ENCODE peak calls at places on chromosome 15, in six cellular contexts. Q, G, A, D, K and T are unnamed samples.

GRCh38 chr15:55527150-55527549 is 19.1 kb upstream of the DNAAF4 start:
- DNase-seq in A (no peak), G (no peak), Q (no peak), K (no peak), D (no peak), T (no peak)

GRCh38 chr15:100553468-100553867 is 24.7 kb upstream of the CERS3 start:
- DNase-seq in D (no peak), A (no peak), G (no peak), K (no peak), Q (no peak), T (no peak)

GRCh38 chr15:84398763-84399701 is 163.5 kb downstream of the GOLGA6L4 start:
- DNase-seq in Q (no peak), K (no peak), D (no peak), G (no peak), A (no peak), T (no peak)

GRCh38 chr15:73586006-73586654 is 47.1 kb downstream of the NPTN start:
- DNase-seq in K (no peak), A (no peak), G (no peak), Q (no peak), D (no peak), T (no peak)

GRCh38 chr15:91936182-91936775 is 82.8 kb downstream of the SLCO3A1 start:
- DNase-seq in Q (no peak), A (no peak), G (no peak), K (no peak), D (no peak), T (no peak)

GRCh38 chr15:89078831-89079810 is 9.1 kb upstream of the ABHD2 start:
- DNase-seq in A (no peak), D (no peak), K (no peak), G (no peak), Q (no peak), T (no peak)

GRCh38 chr15:84736375-84736774 is 12.0 kb upstream of the ZNF592 start:
- DNase-seq in A (no peak), G (no peak), K (no peak), D (no peak), Q (no peak), T (no peak)

GRCh38 chr15:74036271-74037170 is 42.0 kb downstream of the PML start:
- DNase-seq in Q (peak), G (no peak), K (peak), A (peak), D (peak), T (no peak)

GRCh38 chr15:91465696-91466095 is 365.6 kb downstream of the SV2B start:
- DNase-seq in G (no peak), K (no peak), D (no peak), Q (no peak), A (no peak), T (no peak)

GRCh38 chr15:58748787-58749531 is 548 bp downstream of the ADAM10 start:
- DNase-seq in G (no peak), Q (peak), A (peak), D (peak), K (peak), T (peak)

GRCh38 chr15:60758961-60759729 is 280.2 kb upstream of the ICE2 start:
- DNase-seq in K (no peak), D (no peak), A (no peak), G (peak), Q (no peak), T (no peak)

GRCh38 chr15:33098082-33099058 is 96.1 kb downstream of the FMN1 start:
- DNase-seq in A (no peak), G (peak), Q (no peak), D (no peak), K (no peak), T (no peak)

GRCh38 chr15:34606545-34606944 is 23.1 kb upstream of the GOLGA8B start:
- DNase-seq in G (no peak), K (no peak), D (no peak), A (no peak), Q (no peak), T (no peak)

GRCh38 chr15:33007295-33007855 is 187.1 kb downstream of the FMN1 start:
- DNase-seq in G (no peak), Q (no peak), A (no peak), K (no peak), D (no peak), T (no peak)

GRCh38 chr15:39132071-39132470 is 448.8 kb upstream of the THBS1 start:
- DNase-seq in G (no peak), A (no peak), D (no peak), Q (no peak), K (no peak), T (no peak)

GRCh38 chr15:78084359-78084750 is 6.8 kb upstream of the TBC1D2B start:
- DNase-seq in A (no peak), Q (no peak), G (no peak), K (no peak), D (no peak), T (no peak)

GRCh38 chr15:93261845-93262244 is 172.8 kb upstream of the RGMA start:
- DNase-seq in A (no peak), G (no peak), D (no peak), Q (no peak), K (no peak), T (no peak)

GRCh38 chr15:52645916-52646315 is 33.3 kb downstream of the ATOSA start:
- DNase-seq in D (no peak), A (no peak), K (no peak), Q (no peak), G (no peak), T (no peak)

GRCh38 chr15:99423186-99424130 is 142.3 kb upstream of the MEF2A start:
- DNase-seq in Q (no peak), A (no peak), K (peak), D (no peak), G (no peak), T (no peak)

GRCh38 chr15:95439812-95440380 is 890.6 kb upstream of the NR2F2 start:
- DNase-seq in Q (no peak), G (no peak), D (no peak), K (no peak), A (no peak), T (no peak)

GRCh38 chr15:51312132-51312531 is 26.3 kb downstream of the CYP19A1 start:
- DNase-seq in G (no peak), D (no peak), K (no peak), A (no peak), Q (no peak), T (no peak)

GRCh38 chr15:38144921-38145320 is 107.7 kb upstream of the SPRED1 start:
- DNase-seq in Q (no peak), G (no peak), K (no peak), A (no peak), D (no peak), T (no peak)

GRCh38 chr15:74723754-74724334 is 1.5 kb downstream of the CYP1A1 start:
- DNase-seq in G (no peak), A (no peak), D (peak), Q (no peak), K (no peak), T (no peak)

GRCh38 chr15:40439461-40440299 is 1.1 kb upstream of the BAHD1 start:
- DNase-seq in K (peak), G (no peak), A (no peak), D (peak), Q (peak), T (peak)

GRCh38 chr15:33710746-33711145 is 257.6 kb upstream of the CHRM5 start:
- DNase-seq in G (no peak), A (no peak), D (no peak), K (no peak), Q (no peak), T (no peak)

GRCh38 chr15:39388118-39388517 is 192.8 kb upstream of the THBS1 start:
- DNase-seq in K (no peak), G (no peak), Q (no peak), A (no peak), D (no peak), T (no peak)

GRCh38 chr15:25391971-25392733 is 46.7 kb downstream of the UBE3A start:
- DNase-seq in Q (no peak), A (no peak), K (no peak), G (peak), D (no peak), T (no peak)

GRCh38 chr15:80530737-80531365 is 126.7 kb downstream of the ARNT2 start:
- DNase-seq in A (no peak), G (no peak), D (no peak), Q (no peak), K (no peak), T (no peak)

GRCh38 chr15:78322243-78322642 is 17.9 kb upstream of the CRABP1 start:
- DNase-seq in D (no peak), K (no peak), A (no peak), Q (no peak), G (no peak), T (no peak)

GRCh38 chr15:25810631-25811077 is 52.5 kb downstream of the ATP10A start:
- DNase-seq in A (no peak), K (no peak), Q (no peak), D (peak), G (no peak), T (no peak)

GRCh38 chr15:27527490-27528067 is 556.6 kb downstream of the GABRG3 start:
- DNase-seq in G (no peak), Q (no peak), K (no peak), D (no peak), A (no peak), T (no peak)

GRCh38 chr15:49506341-49506740 is 83.3 kb downstream of the FGF7 start:
- DNase-seq in K (no peak), D (no peak), A (no peak), G (no peak), Q (no peak), T (no peak)

GRCh38 chr15:61831505-61831921 is 228.7 kb downstream of the VPS13C start:
- DNase-seq in A (no peak), G (no peak), Q (no peak), D (no peak), K (no peak), T (no peak)

GRCh38 chr15:62648954-62649353 is 393.6 kb upstream of the TPM1 start:
- DNase-seq in D (no peak), G (no peak), A (no peak), K (no peak), Q (peak), T (no peak)

GRCh38 chr15:33675246-33675645 is 293.1 kb upstream of the CHRM5 start:
- DNase-seq in K (no peak), G (no peak), A (no peak), D (no peak), Q (no peak), T (no peak)

GRCh38 chr15:70196314-70197291 is 98.9 kb upstream of the TLE3 start:
- DNase-seq in D (peak), A (no peak), Q (no peak), K (no peak), G (peak), T (peak)

GRCh38 chr15:51382787-51383186 is 41.3 kb downstream of the GLDN start:
- DNase-seq in K (no peak), G (no peak), Q (no peak), A (no peak), D (peak), T (no peak)

GRCh38 chr15:43749690-43750345 is 3.6 kb downstream of the PDIA3 start:
- DNase-seq in G (no peak), D (no peak), A (no peak), Q (no peak), K (no peak), T (no peak)

DNA sequence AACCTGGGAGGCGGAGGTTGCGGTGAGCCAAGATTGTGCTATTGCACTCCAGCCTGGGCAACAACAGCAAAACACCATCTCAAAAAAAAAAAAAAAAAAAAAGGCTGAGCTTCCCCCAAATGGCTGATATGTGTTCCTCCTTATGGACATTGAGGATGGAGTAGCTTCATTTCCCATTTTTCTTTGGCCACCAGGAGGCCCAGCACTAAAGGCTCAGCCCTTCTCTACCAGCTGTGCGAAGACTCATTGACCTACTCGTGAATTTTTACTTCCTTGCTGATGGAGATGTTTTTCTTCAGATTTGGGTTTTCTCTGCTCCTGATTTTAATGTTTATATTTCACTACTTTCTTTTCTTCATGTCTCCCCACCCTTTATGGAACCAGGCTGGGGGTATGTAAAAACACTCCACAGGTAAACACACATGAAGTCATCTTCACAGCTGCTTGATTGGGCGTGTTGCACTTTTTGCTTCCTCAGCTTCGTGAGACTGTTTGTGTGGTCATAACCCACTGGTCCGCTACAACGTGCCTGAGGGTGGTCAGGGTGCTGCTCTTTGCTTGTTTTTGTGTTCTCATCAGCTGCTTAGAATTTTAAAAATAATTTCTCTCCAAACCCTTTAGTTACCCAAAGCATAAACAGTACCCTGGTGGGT is 13.5 kb downstream of the SEMA4B start:
- DNase-seq in A (no peak), G (no peak), D (no peak), K (no peak), Q (no peak), T (no peak)
- TF ChIP-seq CTCF in A (peak), G (peak), D (no peak), K (peak), Q (no peak), T (no peak)

DNA sequence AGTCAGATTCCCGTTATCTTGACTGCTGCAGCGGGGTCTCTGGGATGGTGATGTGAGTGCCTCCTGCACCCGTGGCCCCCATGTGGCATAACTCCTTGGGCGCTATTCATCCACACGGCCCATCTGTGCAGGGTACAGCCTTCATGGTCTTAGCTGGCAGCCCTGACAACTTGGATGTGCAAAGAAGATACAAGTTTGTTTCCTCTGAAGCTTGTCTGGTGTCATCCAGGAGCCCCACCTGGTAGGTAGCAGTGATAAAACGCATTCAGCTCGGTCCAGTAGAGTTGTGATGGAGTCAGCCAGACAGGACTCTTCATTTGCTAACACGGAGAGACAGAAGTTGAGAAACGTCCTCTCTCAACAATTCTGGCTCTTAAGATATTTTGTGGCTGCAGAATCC is 53.3 kb downstream of the CORO2B start:
- DNase-seq in Q (no peak), D (no peak), K (no peak), G (no peak), A (no peak), T (no peak)
- TF ChIP-seq CTCF in Q (no peak), D (no peak), K (no peak), G (no peak), A (no peak), T (no peak)

DNA sequence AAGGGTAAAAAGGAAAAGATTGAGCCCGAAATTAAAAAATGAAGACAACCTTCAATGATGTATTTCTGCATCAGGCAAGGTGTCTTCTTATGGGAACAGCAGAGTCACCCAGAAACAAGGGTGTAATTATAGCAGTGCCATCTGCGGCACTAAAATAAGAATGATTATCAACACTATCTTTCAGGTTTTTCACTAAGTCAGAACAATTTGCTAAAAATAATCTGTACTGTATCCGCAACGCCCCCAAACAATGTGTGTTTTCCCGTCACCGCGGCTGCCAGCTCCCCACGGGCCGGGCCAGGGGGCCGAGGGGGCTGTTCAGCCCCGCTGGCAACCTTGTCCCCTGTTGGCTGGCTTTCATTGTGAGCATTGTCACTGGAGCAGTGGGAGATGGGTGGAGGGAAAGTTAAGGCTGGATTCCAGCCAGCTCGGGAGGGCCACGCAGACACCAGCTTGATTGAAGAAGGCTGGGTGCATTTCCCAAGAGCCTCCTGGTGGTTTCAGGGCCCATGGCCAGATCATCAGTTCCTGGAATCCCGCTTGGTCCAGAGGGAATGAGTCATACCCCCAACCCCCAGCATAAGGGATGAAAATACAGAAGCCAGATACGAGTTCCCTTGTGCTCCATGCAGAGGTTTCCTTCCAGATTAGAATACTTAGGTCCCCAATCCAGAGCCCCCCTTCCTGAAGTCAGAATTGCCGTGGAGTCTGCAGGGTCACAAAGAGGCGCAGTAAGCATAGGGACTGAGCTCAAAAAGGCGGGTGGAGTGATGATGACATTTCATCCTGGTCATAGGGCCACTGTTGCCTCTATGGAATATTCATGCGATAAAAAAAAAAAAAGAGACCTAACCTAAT is 90.2 kb upstream of the KLF13 start:
- DNase-seq in A (no peak), G (peak), D (no peak), Q (peak), K (peak), T (no peak)
- TF ChIP-seq CTCF in A (no peak), G (no peak), D (no peak), Q (no peak), K (peak), T (no peak)

GRCh38 chr15:54481819-54482218 is 503.6 kb downstream of the UNC13C start:
- DNase-seq in G (no peak), D (no peak), K (no peak), Q (no peak), A (no peak), T (no peak)
- TF ChIP-seq CTCF in G (no peak), D (no peak), K (no peak), Q (no peak), A (no peak), T (no peak)

GRCh38 chr15:64090527-64090926 is 3.1 kb downstream of the CIAO2A start:
- DNase-seq in K (no peak), G (no peak), D (no peak), Q (peak), A (no peak), T (no peak)

GRCh38 chr15:64089553-64090280 is 3.9 kb downstream of the CIAO2A start:
- DNase-seq in A (no peak), K (no peak), Q (no peak), G (no peak), D (no peak), T (no peak)

GRCh38 chr15:64092864-64093626 is 593 bp downstream of the CIAO2A start:
- DNase-seq in G (no peak), Q (peak), D (peak), A (peak), K (peak), T (peak)

GRCh38 chr15:64093627-64094417 is at the start of gene CIAO2A:
- DNase-seq in A (peak), Q (peak), G (peak), D (peak), K (peak), T (peak)

GRCh38 chr15:64092075-64092820 is 1.4 kb downstream of the CIAO2A start:
- DNase-seq in Q (no peak), G (no peak), A (no peak), D (no peak), K (no peak), T (no peak)
- TF ChIP-seq CTCF in Q (no peak), G (no peak), A (no peak), D (no peak), K (no peak), T (no peak)

GRCh38 chr15:86229966-86230365 is 150.3 kb downstream of the AGBL1 start:
- DNase-seq in Q (no peak), D (no peak), K (no peak), A (no peak), G (no peak), T (no peak)

GRCh38 chr15:86231864-86232801 is 152.5 kb downstream of the AGBL1 start:
- DNase-seq in G (no peak), Q (peak), K (no peak), D (peak), A (no peak), T (no peak)

GRCh38 chr15:86229306-86229705 is 149.6 kb downstream of the AGBL1 start:
- DNase-seq in G (no peak), A (no peak), Q (no peak), D (no peak), K (no peak), T (no peak)
- TF ChIP-seq CTCF in G (no peak), A (no peak), Q (no peak), D (no peak), K (no peak), T (no peak)